ENCODE peak calls at places on chromosomes 4 and X, in six cellular contexts. One of them, this sample, is unnamed.

GRCh38 chr4:133637161-133637560 is 488.1 kb downstream of the PCDH10 start:
- DNase-seq in MM.1S: no peak
- DNase-seq in neural progenitor cell: no peak
- DNase-seq in GM23338: no peak
- DNase-seq in SK-N-SH: no peak
- DNase-seq in PC-3: no peak
- DNase-seq in this sample: no peak

GRCh38 chr4:174080361-174080760 is 203.1 kb downstream of the FBXO8 start:
- DNase-seq in PC-3: no peak
- DNase-seq in neural progenitor cell: no peak
- DNase-seq in GM23338: no peak
- DNase-seq in MM.1S: no peak
- DNase-seq in SK-N-SH: no peak
- DNase-seq in this sample: peak; percentile 65

GRCh38 chr4:88518911-88519310 is 4.7 kb downstream of the PYURF start:
- DNase-seq in SK-N-SH: no peak
- DNase-seq in GM23338: no peak
- DNase-seq in neural progenitor cell: no peak
- DNase-seq in PC-3: no peak
- DNase-seq in MM.1S: no peak
- DNase-seq in this sample: no peak

GRCh38 chr4:57612279-57612678 is 502.1 kb upstream of the IGFBP7 start:
- DNase-seq in MM.1S: no peak
- DNase-seq in neural progenitor cell: no peak
- DNase-seq in PC-3: peak; percentile 14
- DNase-seq in SK-N-SH: no peak
- DNase-seq in GM23338: no peak
- DNase-seq in this sample: no peak

GRCh38 chr4:168710353-168710946 is 213.6 kb downstream of the PALLD start:
- DNase-seq in neural progenitor cell: peak; percentile 51
- DNase-seq in MM.1S: peak; percentile 40
- DNase-seq in PC-3: peak; percentile 48
- DNase-seq in GM23338: peak; percentile 71
- DNase-seq in SK-N-SH: peak; percentile 22
- DNase-seq in this sample: peak; percentile 69

GRCh38 chr4:112978691-112979472 is 70.6 kb upstream of the ANK2 start:
- DNase-seq in neural progenitor cell: no peak
- DNase-seq in MM.1S: no peak
- DNase-seq in GM23338: no peak
- DNase-seq in PC-3: peak; percentile 65
- DNase-seq in SK-N-SH: no peak
- DNase-seq in this sample: peak; percentile 74

GRCh38 chrX:108000751-108001150 is 18.6 kb upstream of the TEX13B start:
- DNase-seq in MM.1S: no peak
- DNase-seq in GM23338: no peak
- DNase-seq in neural progenitor cell: no peak
- DNase-seq in SK-N-SH: no peak
- DNase-seq in PC-3: peak; percentile 10
- DNase-seq in this sample: no peak

GRCh38 chr4:8871417-8872401 is at the start of gene HMX1:
- DNase-seq in GM23338: peak; percentile 80
- DNase-seq in MM.1S: no peak
- DNase-seq in PC-3: no peak
- DNase-seq in SK-N-SH: peak; percentile 100
- DNase-seq in neural progenitor cell: peak; percentile 88
- DNase-seq in this sample: peak; percentile 37

GRCh38 chr4:150828159-150828558 is 186.9 kb downstream of the LRBA start:
- DNase-seq in GM23338: no peak
- DNase-seq in PC-3: no peak
- DNase-seq in SK-N-SH: no peak
- DNase-seq in MM.1S: peak; percentile 98
- DNase-seq in neural progenitor cell: no peak
- DNase-seq in this sample: no peak

GRCh38 chr4:186192068-186192751 is 843 bp downstream of the CYP4V2 start:
- DNase-seq in PC-3: peak; percentile 6
- DNase-seq in neural progenitor cell: peak; percentile 63
- DNase-seq in SK-N-SH: no peak
- DNase-seq in MM.1S: peak; percentile 15
- DNase-seq in GM23338: peak; percentile 73
- DNase-seq in this sample: peak; percentile 66

GRCh38 chr4:143512978-143513313 is 556 bp upstream of the SMARCA5 start:
- DNase-seq in GM23338: no peak
- DNase-seq in SK-N-SH: no peak
- DNase-seq in neural progenitor cell: no peak
- DNase-seq in MM.1S: no peak
- DNase-seq in PC-3: no peak
- DNase-seq in this sample: no peak

GRCh38 chr4:33658971-33659370 is 2585.3 kb downstream of the ARAP2 start:
- DNase-seq in MM.1S: no peak
- DNase-seq in neural progenitor cell: no peak
- DNase-seq in SK-N-SH: no peak
- DNase-seq in PC-3: no peak
- DNase-seq in GM23338: no peak
- DNase-seq in this sample: no peak

GRCh38 chr4:2074588-2074987 is 15.5 kb downstream of the NAT8L start:
- DNase-seq in neural progenitor cell: no peak
- DNase-seq in MM.1S: no peak
- DNase-seq in GM23338: no peak
- DNase-seq in SK-N-SH: no peak
- DNase-seq in PC-3: no peak
- DNase-seq in this sample: no peak

GRCh38 chr4:60879135-60879701 is 320.9 kb upstream of the ADGRL3 start:
- DNase-seq in SK-N-SH: no peak
- DNase-seq in GM23338: no peak
- DNase-seq in PC-3: no peak
- DNase-seq in neural progenitor cell: no peak
- DNase-seq in MM.1S: no peak
- DNase-seq in this sample: no peak

GRCh38 chr4:118076958-118077766 is 42.9 kb downstream of the NDST3 start:
- DNase-seq in GM23338: peak; percentile 87
- DNase-seq in neural progenitor cell: peak; percentile 52
- DNase-seq in SK-N-SH: peak; percentile 24
- DNase-seq in MM.1S: peak; percentile 42
- DNase-seq in PC-3: peak; percentile 46
- DNase-seq in this sample: peak; percentile 57

GRCh38 chrX:45803383-45803921 is 602.8 kb upstream of the DIPK2B start:
- DNase-seq in PC-3: peak; percentile 95
- DNase-seq in GM23338: no peak
- DNase-seq in neural progenitor cell: no peak
- DNase-seq in SK-N-SH: no peak
- DNase-seq in MM.1S: no peak
- DNase-seq in this sample: peak; percentile 90

GRCh38 chr4:138499627-138500026 is 257.5 kb upstream of the SLC7A11 start:
- DNase-seq in GM23338: no peak
- DNase-seq in PC-3: no peak
- DNase-seq in MM.1S: no peak
- DNase-seq in neural progenitor cell: no peak
- DNase-seq in SK-N-SH: no peak
- DNase-seq in this sample: no peak

GRCh38 chrX:12981880-12982279 is 7.0 kb downstream of the TMSB4X start:
- DNase-seq in neural progenitor cell: no peak
- DNase-seq in MM.1S: no peak
- DNase-seq in SK-N-SH: no peak
- DNase-seq in PC-3: no peak
- DNase-seq in GM23338: no peak
- DNase-seq in this sample: no peak

GRCh38 chr4:3261411-3262207 is 12.7 kb downstream of the MSANTD1 start:
- DNase-seq in GM23338: no peak
- DNase-seq in SK-N-SH: peak; percentile 17
- DNase-seq in MM.1S: no peak
- DNase-seq in neural progenitor cell: peak; percentile 1
- DNase-seq in PC-3: no peak
- DNase-seq in this sample: no peak

GRCh38 chr4:74531952-74532794 is 87.2 kb downstream of the AREG start:
- DNase-seq in MM.1S: peak; percentile 75
- DNase-seq in neural progenitor cell: peak; percentile 71
- DNase-seq in PC-3: peak; percentile 85
- DNase-seq in SK-N-SH: peak; percentile 0
- DNase-seq in GM23338: peak; percentile 82
- DNase-seq in this sample: peak; percentile 78

GRCh38 chr4:23458061-23458460 is 431.8 kb downstream of the PPARGC1A start:
- DNase-seq in SK-N-SH: no peak
- DNase-seq in MM.1S: no peak
- DNase-seq in neural progenitor cell: no peak
- DNase-seq in GM23338: no peak
- DNase-seq in PC-3: no peak
- DNase-seq in this sample: no peak

GRCh38 chrX:13396887-13397286 is 77.0 kb upstream of the ATXN3L start:
- DNase-seq in MM.1S: no peak
- DNase-seq in GM23338: no peak
- DNase-seq in neural progenitor cell: no peak
- DNase-seq in SK-N-SH: no peak
- DNase-seq in PC-3: peak; percentile 31
- DNase-seq in this sample: peak; percentile 57

GRCh38 chr4:69054578-69055200 is 41.6 kb upstream of the UGT2B7 start:
- DNase-seq in MM.1S: no peak
- DNase-seq in neural progenitor cell: no peak
- DNase-seq in PC-3: peak; percentile 91
- DNase-seq in SK-N-SH: no peak
- DNase-seq in GM23338: no peak
- DNase-seq in this sample: peak; percentile 73

GRCh38 chrX:76253432-76253831 is 80.6 kb downstream of the PBDC1 start:
- DNase-seq in SK-N-SH: peak; percentile 24
- DNase-seq in PC-3: peak; percentile 56
- DNase-seq in GM23338: peak; percentile 66
- DNase-seq in neural progenitor cell: peak; percentile 60
- DNase-seq in MM.1S: peak; percentile 52
- DNase-seq in this sample: peak; percentile 38

GRCh38 chrX:17374619-17375360 is at the start of gene NHS:
- DNase-seq in MM.1S: no peak
- DNase-seq in neural progenitor cell: peak; percentile 90
- DNase-seq in PC-3: peak; percentile 83
- DNase-seq in GM23338: peak; percentile 84
- DNase-seq in SK-N-SH: peak; percentile 88
- DNase-seq in this sample: peak; percentile 86

DNA sequence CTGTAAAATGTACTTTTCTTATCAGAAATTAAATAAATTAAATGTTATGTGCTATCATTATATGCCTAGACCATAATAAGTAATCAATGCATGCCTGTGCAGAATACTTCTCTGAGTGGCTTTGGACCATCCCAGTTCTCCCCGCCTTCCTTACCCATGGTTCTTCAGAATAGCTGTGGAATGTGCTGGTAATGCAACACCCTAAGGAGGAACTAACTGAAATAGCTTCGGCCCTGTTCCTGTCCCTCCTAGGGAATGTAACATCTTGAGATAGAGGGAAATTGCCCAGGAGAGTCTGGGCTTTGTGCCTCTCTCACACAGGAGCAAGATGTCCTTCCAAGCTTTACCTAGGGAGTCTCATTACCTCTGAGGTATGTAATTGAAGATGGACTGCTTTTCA is 693.6 kb upstream of the HS3ST1 start:
- DNase-seq in MM.1S: no peak
- DNase-seq in SK-N-SH: no peak
- DNase-seq in PC-3: no peak
- DNase-seq in neural progenitor cell: no peak
- DNase-seq in GM23338: no peak
- DNase-seq in this sample: no peak
- TF ChIP-seq EZH2phosphoT487 in MM.1S: no peak
- TF ChIP-seq EZH2phosphoT487 in SK-N-SH: no peak
- TF ChIP-seq EZH2phosphoT487 in PC-3: no peak
- TF ChIP-seq EZH2phosphoT487 in neural progenitor cell: no peak
- TF ChIP-seq EZH2phosphoT487 in GM23338: no peak
- TF ChIP-seq EZH2phosphoT487 in this sample: no peak

GRCh38 chr4:152666946-152667345 is 12.9 kb downstream of the TMEM154 start:
- DNase-seq in GM23338: no peak
- DNase-seq in MM.1S: no peak
- DNase-seq in PC-3: no peak
- DNase-seq in SK-N-SH: no peak
- DNase-seq in neural progenitor cell: no peak
- DNase-seq in this sample: no peak

GRCh38 chr4:152663203-152664066 is 16.4 kb downstream of the TMEM154 start:
- DNase-seq in MM.1S: peak; percentile 60
- DNase-seq in GM23338: no peak
- DNase-seq in SK-N-SH: no peak
- DNase-seq in neural progenitor cell: no peak
- DNase-seq in PC-3: no peak
- DNase-seq in this sample: no peak

GRCh38 chr4:152665691-152666410 is 13.9 kb downstream of the TMEM154 start:
- DNase-seq in neural progenitor cell: no peak
- DNase-seq in PC-3: no peak
- DNase-seq in MM.1S: peak; percentile 89
- DNase-seq in GM23338: peak; percentile 13
- DNase-seq in SK-N-SH: no peak
- DNase-seq in this sample: no peak

GRCh38 chr4:152668338-152668964 is 11.3 kb downstream of the TMEM154 start:
- DNase-seq in PC-3: no peak
- DNase-seq in neural progenitor cell: no peak
- DNase-seq in SK-N-SH: no peak
- DNase-seq in MM.1S: no peak
- DNase-seq in GM23338: peak; percentile 24
- DNase-seq in this sample: no peak

DNA sequence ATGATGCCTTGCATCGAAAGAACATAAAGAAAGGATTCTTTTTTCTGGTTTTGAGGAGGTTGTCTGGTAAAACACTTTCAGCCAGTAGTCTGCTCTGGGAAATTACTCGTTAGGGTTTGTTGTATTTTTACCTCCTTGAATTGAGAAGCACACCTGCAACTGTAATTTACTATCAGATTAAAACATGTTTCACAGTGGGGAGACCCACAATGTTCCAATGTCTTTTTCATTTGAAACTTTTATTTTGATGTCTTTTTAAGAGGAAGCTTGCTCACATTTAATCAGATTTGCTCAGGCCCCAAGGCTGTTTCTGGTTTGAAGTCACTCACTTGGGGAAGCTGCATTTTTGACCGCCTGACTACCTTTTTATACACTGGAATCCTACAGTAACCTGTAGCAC is 12.0 kb downstream of the TMEM154 start:
- DNase-seq in MM.1S: no peak
- DNase-seq in GM23338: no peak
- DNase-seq in SK-N-SH: no peak
- DNase-seq in PC-3: no peak
- DNase-seq in neural progenitor cell: no peak
- DNase-seq in this sample: no peak
- H3F3A ChIP-seq in MM.1S: peaks cover 27% of the 10 kb centered on the region
- H3F3A ChIP-seq in GM23338: no peaks in the 10 kb centered on the region
- H3F3A ChIP-seq in SK-N-SH: no peaks in the 10 kb centered on the region
- H3F3A ChIP-seq in PC-3: no peaks in the 10 kb centered on the region
- H3F3A ChIP-seq in neural progenitor cell: no peaks in the 10 kb centered on the region
- H3F3A ChIP-seq in this sample: no peaks in the 10 kb centered on the region

GRCh38 chr4:82989567-82990429 is 20.8 kb downstream of the LIN54 start:
- DNase-seq in SK-N-SH: no peak
- DNase-seq in PC-3: no peak
- DNase-seq in neural progenitor cell: no peak
- DNase-seq in MM.1S: peak; percentile 67
- DNase-seq in GM23338: no peak
- DNase-seq in this sample: peak; percentile 26
- TF ChIP-seq EZH2phosphoT487 in SK-N-SH: no peak
- TF ChIP-seq EZH2phosphoT487 in PC-3: no peak
- TF ChIP-seq EZH2phosphoT487 in neural progenitor cell: no peak
- TF ChIP-seq EZH2phosphoT487 in MM.1S: no peak
- TF ChIP-seq EZH2phosphoT487 in GM23338: no peak
- TF ChIP-seq EZH2phosphoT487 in this sample: no peak

DNA sequence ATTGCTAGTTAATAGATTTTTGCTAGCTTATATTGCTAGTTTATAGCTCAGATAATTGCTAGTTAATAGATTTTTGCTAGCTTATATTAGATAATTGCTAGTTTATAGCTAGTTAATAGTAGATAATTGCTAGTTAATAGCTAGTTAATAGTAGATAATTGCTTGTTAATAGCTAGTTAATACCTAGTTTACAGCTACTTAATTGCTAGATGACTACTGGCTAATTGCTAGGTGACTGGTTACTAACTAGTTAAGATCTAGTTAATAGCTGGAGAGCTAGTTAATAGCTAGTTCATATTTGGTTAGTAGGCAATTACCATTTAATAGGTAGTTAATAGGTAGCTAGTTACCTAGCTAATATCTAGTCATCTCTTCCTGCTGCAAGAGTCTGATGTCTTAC is 633.8 kb upstream of the CT83 start:
- DNase-seq in PC-3: no peak
- DNase-seq in GM23338: no peak
- DNase-seq in SK-N-SH: no peak
- DNase-seq in MM.1S: no peak
- DNase-seq in neural progenitor cell: no peak
- DNase-seq in this sample: no peak
- H3F3A ChIP-seq in PC-3: no peaks in the 10 kb centered on the region
- H3F3A ChIP-seq in GM23338: peaks cover 36% of the 10 kb centered on the region
- H3F3A ChIP-seq in SK-N-SH: peaks cover 50% of the 10 kb centered on the region
- H3F3A ChIP-seq in MM.1S: peaks cover 29% of the 10 kb centered on the region
- H3F3A ChIP-seq in neural progenitor cell: peaks cover 51% of the 10 kb centered on the region
- H3F3A ChIP-seq in this sample: peaks cover 33% of the 10 kb centered on the region